ENCODE peak calls at places on chromosomes 7 and 10, in six cellular contexts. H, P, K, L, S and U are unnamed samples.

GRCh38 chr7:92730808-92731207 is 105.6 kb downstream of the CDK6 start:
- DNase-seq in S (no peak), H (no peak), K (no peak), P (no peak), L (no peak), U (no peak)

GRCh38 chr10:98060079-98060478 is 29.7 kb upstream of the CRTAC1 start:
- DNase-seq in S (no peak), P (no peak), L (no peak), K (no peak), H (no peak), U (no peak)

GRCh38 chr10:29669149-29669548 is 34.4 kb upstream of the SVIL start:
- DNase-seq in P (no peak), L (no peak), S (no peak), K (no peak), H (no peak), U (no peak)

GRCh38 chr10:60518745-60519144 is 129.1 kb upstream of the ANK3 start:
- DNase-seq in H (no peak), S (no peak), K (no peak), L (no peak), P (no peak), U (no peak)

GRCh38 chr7:143452495-143452894 is 9.2 kb downstream of the TAS2R60 start:
- DNase-seq in H (no peak), L (no peak), S (no peak), K (no peak), P (no peak), U (no peak)

GRCh38 chr7:147519062-147519461 is 1071.5 kb upstream of the C7orf33 start:
- DNase-seq in K (no peak), L (no peak), H (no peak), S (peak), P (no peak), U (no peak)

GRCh38 chr10:89591111-89591795 is 53.8 kb downstream of the PANK1 start:
- DNase-seq in L (no peak), K (no peak), H (no peak), S (no peak), P (no peak), U (no peak)

GRCh38 chr10:111142082-111142481 is 65.3 kb downstream of the ADRA2A start:
- DNase-seq in S (peak), K (no peak), H (no peak), P (peak), L (no peak), U (no peak)

GRCh38 chr7:156640949-156641485 is 443 bp downstream of the RNF32 start:
- DNase-seq in K (no peak), H (peak), L (no peak), S (no peak), P (peak), U (peak)

GRCh38 chr7:106485031-106485551 is 175.9 kb downstream of the CCDC71L start:
- DNase-seq in K (no peak), P (no peak), S (no peak), H (no peak), L (no peak), U (no peak)

GRCh38 chr7:158420591-158421340 is 166.9 kb downstream of the PTPRN2 start:
- DNase-seq in K (no peak), H (no peak), S (no peak), P (no peak), L (no peak), U (no peak)

GRCh38 chr7:42972703-42973500 is 40.7 kb downstream of the MRPL32 start:
- DNase-seq in K (no peak), L (peak), S (peak), H (peak), P (no peak), U (no peak)

GRCh38 chr7:135151162-135151932 is 3.5 kb downstream of the TMEM140 start:
- DNase-seq in S (no peak), K (no peak), P (no peak), H (no peak), L (no peak), U (no peak)
- H3K27ac ChIP-seq in S (no peak), K (no peak), P (no peak), H (no peak), L (no peak), U (peak)

DNA sequence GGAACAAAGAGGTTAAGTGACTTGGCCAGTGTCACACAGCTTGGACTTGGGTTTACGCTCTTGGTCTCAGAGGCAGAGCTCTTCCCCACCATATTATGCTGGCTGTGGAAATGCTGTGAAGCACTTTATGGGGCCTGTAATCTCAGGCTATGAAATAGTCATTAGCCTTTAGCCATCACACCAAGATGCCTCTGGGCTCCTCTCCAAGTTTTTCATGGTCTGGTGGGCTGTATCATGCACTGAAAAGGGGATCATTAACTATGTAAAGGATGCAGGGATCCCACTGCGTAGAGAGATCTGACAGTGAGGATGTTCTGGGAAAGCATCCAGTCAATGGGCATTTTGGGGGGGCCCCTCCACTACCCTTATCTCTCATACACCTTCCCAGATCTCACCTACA is 19.8 kb downstream of the FRMPD2 start:
- DNase-seq in S (no peak), H (no peak), P (no peak), L (no peak), K (no peak), U (no peak)
- TF ChIP-seq REST in S (no peak), H (no peak), P (no peak), L (no peak), K (no peak), U (no peak)

DNA sequence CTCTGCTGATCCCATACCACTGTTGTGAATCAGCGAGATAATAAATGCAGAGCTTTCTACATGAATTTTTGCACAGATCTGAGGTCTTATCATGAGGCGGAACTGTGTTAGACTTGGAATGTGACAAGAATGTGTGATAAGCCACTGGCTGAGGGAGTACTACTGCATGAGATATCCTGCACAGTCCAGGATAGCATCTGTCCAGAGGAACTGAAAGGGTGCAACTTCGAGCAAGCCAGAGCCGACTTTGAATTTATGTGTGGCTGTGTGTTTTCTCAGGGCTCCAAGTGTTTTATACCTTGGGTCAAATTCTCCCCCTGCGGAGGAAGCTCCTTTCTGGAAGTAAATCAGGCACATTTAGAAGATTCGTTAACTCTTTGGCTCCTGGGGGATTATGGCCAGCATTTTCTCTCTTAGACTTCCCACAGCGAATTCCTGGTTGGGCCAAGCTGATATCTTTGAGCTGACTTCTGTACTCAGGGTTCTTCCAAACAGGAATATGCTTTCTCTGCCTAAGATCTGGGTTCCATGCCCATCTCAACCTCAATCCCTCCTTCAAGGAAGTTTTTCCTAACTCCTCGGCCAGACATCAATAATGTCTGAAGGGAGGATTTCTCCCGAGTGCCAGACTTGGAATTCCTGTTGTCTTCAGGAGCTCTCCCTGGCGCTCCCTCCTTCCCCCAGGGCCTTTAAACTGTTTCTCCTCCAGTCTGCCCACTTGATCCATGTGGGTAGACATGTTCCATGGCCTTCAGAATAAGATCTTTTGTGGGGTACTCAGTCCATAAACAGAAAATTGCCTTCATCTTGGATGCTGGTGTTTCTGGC is 2.5 kb upstream of the MEST start:
- DNase-seq in H (no peak), L (peak), K (no peak), S (no peak), P (no peak), U (no peak)
- H3K27ac ChIP-seq in H (no peak), L (peak), K (peak), S (peak), P (no peak), U (no peak)

DNA sequence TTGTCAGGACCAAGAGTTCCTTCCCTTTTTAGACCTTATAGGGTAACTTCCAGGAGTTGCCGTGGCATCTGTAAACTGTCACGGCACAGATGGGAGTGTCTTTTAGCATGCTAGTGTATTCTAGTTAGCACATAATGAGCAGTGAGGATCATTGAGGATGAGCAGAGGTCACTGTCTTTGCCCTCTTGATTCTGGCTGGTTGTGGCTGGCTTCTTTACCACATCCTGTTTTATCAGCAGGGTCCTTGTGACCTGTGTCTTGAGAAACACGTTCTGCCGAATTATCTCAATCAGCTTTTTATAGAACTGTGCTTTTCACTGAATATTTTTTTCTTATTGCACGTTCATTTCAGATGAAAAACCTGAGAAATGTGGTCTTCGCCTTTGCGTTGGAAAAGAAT is 41.5 kb downstream of the MINPP1 start:
- DNase-seq in L (no peak), H (no peak), P (no peak), S (no peak), K (no peak), U (peak)
- TF ChIP-seq REST in L (no peak), H (no peak), P (no peak), S (no peak), K (no peak), U (no peak)

GRCh38 chr10:112279482-112279881 is 3.7 kb upstream of the TECTB start:
- DNase-seq in K (no peak), S (peak), H (no peak), P (no peak), L (no peak), U (no peak)

GRCh38 chr10:112283100-112283499 is at the start of gene TECTB:
- DNase-seq in H (no peak), S (no peak), K (no peak), P (no peak), L (no peak), U (no peak)

GRCh38 chr10:112278871-112279270 is 4.3 kb upstream of the TECTB start:
- DNase-seq in S (peak), P (no peak), L (no peak), H (no peak), K (no peak), U (no peak)

GRCh38 chr10:112282086-112282485 is 1.1 kb upstream of the TECTB start:
- DNase-seq in K (no peak), P (no peak), H (no peak), S (no peak), L (no peak), U (no peak)

DNA sequence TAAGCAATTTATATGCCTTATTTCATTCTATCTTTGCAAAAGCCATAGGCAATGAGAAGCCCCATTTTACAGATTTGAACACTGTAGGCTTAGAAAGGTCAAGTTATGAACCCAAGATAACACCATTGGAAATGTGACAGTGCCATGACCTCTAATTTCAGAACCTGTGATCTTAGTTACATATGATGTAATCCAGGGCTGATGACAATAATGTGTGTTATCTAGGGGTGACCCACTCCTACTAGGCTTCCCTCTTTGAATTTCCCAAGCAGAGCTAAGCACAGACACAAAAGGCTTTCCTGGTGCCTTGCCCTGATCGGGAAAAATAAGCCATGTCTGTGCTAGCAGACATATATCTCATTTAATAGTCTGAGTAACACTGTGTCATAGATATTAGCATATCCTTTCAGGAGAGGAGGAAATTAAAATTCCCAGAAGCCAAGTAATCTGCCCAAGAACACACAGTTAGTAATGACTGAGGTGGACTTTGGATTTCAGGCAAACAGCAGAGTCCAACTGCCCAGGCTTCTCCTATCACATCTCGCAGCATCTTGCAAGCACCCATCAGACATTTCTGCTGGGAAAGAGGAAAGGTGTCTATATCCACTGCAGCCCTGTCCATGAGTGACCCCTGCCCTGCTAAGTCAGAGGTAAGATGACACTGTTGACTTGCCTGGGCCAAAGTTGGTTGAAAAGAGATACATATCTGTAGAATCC is 2.8 kb upstream of the TECTB start:
- DNase-seq in P (no peak), S (no peak), L (no peak), H (no peak), K (no peak), U (no peak)
- H3K27ac ChIP-seq in P (no peak), S (no peak), L (no peak), H (no peak), K (no peak), U (no peak)

GRCh38 chr7:40598915-40599314 is 464.1 kb downstream of the SUGCT start:
- DNase-seq in P (no peak), H (no peak), L (no peak), K (no peak), S (no peak), U (peak)
- TF ChIP-seq REST in P (no peak), H (no peak), L (no peak), K (no peak), S (no peak), U (no peak)

DNA sequence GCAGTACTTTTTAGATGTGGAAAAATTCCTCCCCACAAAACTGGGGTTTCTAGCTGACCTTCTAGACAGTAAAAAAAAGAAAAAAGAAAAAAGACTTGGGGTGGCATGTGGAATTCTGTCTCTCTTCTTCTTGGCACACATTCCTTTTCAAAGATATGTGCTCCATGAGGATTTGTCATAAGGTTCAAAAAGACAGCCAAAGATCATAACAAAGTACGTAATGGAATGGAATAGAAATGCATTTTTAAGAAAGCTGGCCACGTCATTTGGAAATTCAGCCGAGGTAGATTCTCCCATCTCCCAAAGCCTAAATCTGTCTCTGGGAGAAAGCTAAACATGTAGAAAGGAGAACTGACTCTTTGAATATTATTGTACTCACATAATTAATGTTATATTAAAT is 381.3 kb upstream of the NFE2L3 start:
- DNase-seq in L (no peak), H (no peak), P (no peak), K (no peak), S (no peak), U (no peak)
- H3K27ac ChIP-seq in L (no peak), H (no peak), P (no peak), K (no peak), S (no peak), U (no peak)

DNA sequence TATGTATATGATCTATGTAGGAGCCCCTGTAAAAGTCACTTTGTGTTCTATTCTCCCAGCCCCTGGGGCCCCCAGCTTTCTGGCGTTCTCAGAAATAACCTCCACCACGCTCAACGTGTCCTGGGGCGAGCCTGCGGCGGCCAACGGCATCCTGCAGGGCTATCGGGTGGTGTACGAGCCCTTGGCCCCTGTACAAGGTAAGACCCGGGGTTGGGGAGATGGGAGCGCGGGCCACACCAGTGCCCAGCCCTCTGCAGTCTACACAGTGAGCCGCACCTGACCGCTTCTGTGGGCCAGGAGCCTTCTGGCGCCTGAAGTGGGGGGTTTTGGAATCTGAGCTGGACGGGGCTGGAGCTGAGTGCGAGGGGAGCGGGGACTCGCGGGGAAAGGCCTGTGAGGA is 472.1 kb upstream of the FOXK1 start:
- DNase-seq in K (no peak), H (no peak), L (no peak), P (no peak), S (no peak), U (no peak)
- TF ChIP-seq REST in K (no peak), H (no peak), L (no peak), P (no peak), S (no peak), U (no peak)

GRCh38 chr7:121485457-121486243 is 89.5 kb upstream of the FAM3C start:
- DNase-seq in H (no peak), L (no peak), P (no peak), S (no peak), K (no peak), U (no peak)
- H3K27ac ChIP-seq in H (no peak), L (peak), P (no peak), S (no peak), K (no peak), U (no peak)

GRCh38 chr7:55072251-55072650 is 53.4 kb downstream of the EGFR start:
- DNase-seq in H (no peak), S (no peak), P (no peak), K (no peak), L (no peak), U (no peak)
- TF ChIP-seq REST in H (no peak), S (no peak), P (no peak), K (no peak), L (no peak), U (no peak)